ENCODE peak calls at places on chromosomes 1 and 21, in seven cellular contexts. X, A, Q, M, Z, C and H are unnamed samples.

GRCh38 chr1:78079580-78079979 is 33.8 kb downstream of the GIPC2 start:
- DNase-seq in C (peak), M (no peak), Z (no peak), X (peak), A (no peak), Q (no peak), H (no peak)

GRCh38 chr1:21291184-21291583 is 921 bp upstream of the ECE1 start:
- DNase-seq in A (no peak), Q (no peak), X (no peak), M (no peak), Z (no peak), C (no peak), H (no peak)

GRCh38 chr1:238951809-238952208 is 434.6 kb upstream of the CHRM3 start:
- DNase-seq in X (no peak), A (no peak), C (peak), Z (no peak), Q (no peak), M (no peak), H (peak)

GRCh38 chr1:185735667-185736105 is 1.5 kb downstream of the HMCN1 start:
- DNase-seq in Z (no peak), A (no peak), Q (no peak), M (no peak), C (peak), X (peak), H (no peak)

GRCh38 chr1:19210772-19211549 is 895 bp upstream of the UBR4 start:
- DNase-seq in C (peak), Z (no peak), A (no peak), X (peak), Q (no peak), M (no peak), H (no peak)

GRCh38 chr1:215647738-215648137 is 80.6 kb downstream of the KCTD3 start:
- DNase-seq in C (no peak), M (no peak), X (no peak), Z (no peak), Q (no peak), A (no peak), H (no peak)

GRCh38 chr1:176765608-176766007 is 302.6 kb downstream of the PAPPA2 start:
- DNase-seq in Q (no peak), M (no peak), Z (no peak), X (no peak), C (no peak), A (no peak), H (no peak)

GRCh38 chr1:19385869-19386591 is 73.9 kb downstream of the SLC66A1 start:
- DNase-seq in A (no peak), Z (no peak), Q (no peak), C (no peak), X (peak), M (peak), H (no peak)

DNA sequence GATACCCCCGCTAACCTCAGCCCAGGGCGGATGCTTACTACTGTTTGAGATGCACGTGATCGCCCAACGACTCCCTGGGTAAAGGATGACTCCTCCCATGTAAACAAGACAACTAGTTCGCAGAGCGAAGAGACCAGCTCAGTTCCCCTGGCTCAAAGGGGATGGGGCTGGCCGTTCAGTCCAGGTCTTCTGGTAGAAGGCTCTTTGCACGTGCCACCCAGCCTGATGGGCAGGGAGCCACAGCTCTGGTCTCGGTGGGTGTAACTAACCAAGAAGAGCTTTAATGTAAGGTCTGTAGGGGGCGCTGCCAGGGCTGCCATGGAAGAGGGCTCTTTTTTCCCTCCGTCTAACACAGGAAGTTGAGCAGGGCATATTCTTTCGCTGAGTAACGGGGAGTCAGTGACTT is 49.4 kb upstream of the PARP1 start:
- DNase-seq in Z (no peak), C (no peak), A (peak), Q (no peak), M (peak), X (peak), H (no peak)
- TF ChIP-seq CTCF in Z (peak), C (peak), A (peak), Q (no peak), M (peak), X (peak), H (peak)

GRCh38 chr1:65264197-65264929 is 45.0 kb upstream of the DNAJC6 start:
- DNase-seq in Z (no peak), M (no peak), C (peak), Q (no peak), A (no peak), X (peak), H (peak)

GRCh38 chr1:65266501-65266900 is 42.8 kb upstream of the DNAJC6 start:
- DNase-seq in Q (no peak), A (no peak), X (no peak), C (no peak), M (no peak), Z (no peak), H (no peak)

GRCh38 chr1:65263286-65263685 is 46.1 kb upstream of the DNAJC6 start:
- DNase-seq in Q (no peak), M (no peak), C (no peak), X (no peak), A (no peak), Z (no peak), H (no peak)

GRCh38 chr1:65267291-65268087 is 41.9 kb upstream of the DNAJC6 start:
- DNase-seq in A (peak), M (no peak), Z (no peak), X (no peak), Q (no peak), C (no peak), H (no peak)

GRCh38 chr1:65265296-65266271 is 43.8 kb upstream of the DNAJC6 start:
- DNase-seq in X (peak), A (no peak), Q (no peak), C (peak), M (peak), Z (no peak), H (peak)
- TF ChIP-seq CTCF in X (peak), A (no peak), Q (peak), C (peak), M (no peak), Z (peak), H (no peak)

GRCh38 chr1:80153762-80154555 is 1147.4 kb upstream of the ADGRL4 start:
- DNase-seq in X (no peak), C (peak), Q (no peak), M (no peak), A (no peak), Z (no peak), H (no peak)
- TF ChIP-seq CTCF in X (no peak), C (no peak), Q (no peak), M (no peak), A (no peak), Z (no peak), H (no peak)

GRCh38 chr1:70737125-70737524 is 310.5 kb downstream of the PTGER3 start:
- DNase-seq in A (peak), X (no peak), M (no peak), C (no peak), Z (no peak), Q (no peak), H (no peak)
- TF ChIP-seq CTCF in A (no peak), X (no peak), M (no peak), C (no peak), Z (no peak), Q (no peak), H (no peak)

GRCh38 chr1:201166964-201167624 is 12.8 kb upstream of the TMEM9 start:
- DNase-seq in M (no peak), X (no peak), A (peak), C (no peak), Z (no peak), Q (no peak), H (no peak)
- TF ChIP-seq CTCF in M (no peak), X (no peak), A (no peak), C (no peak), Z (no peak), Q (no peak), H (no peak)

GRCh38 chr21:42834730-42835191 is 44.6 kb downstream of the WDR4 start:
- DNase-seq in M (no peak), A (peak), X (no peak), C (no peak), Z (peak), Q (no peak), H (no peak)

GRCh38 chr21:42833859-42834729 is 45.2 kb downstream of the WDR4 start:
- DNase-seq in Z (peak), C (no peak), A (peak), X (no peak), Q (no peak), M (no peak), H (no peak)

GRCh38 chr21:42835211-42835610 is 44.1 kb downstream of the WDR4 start:
- DNase-seq in Q (no peak), A (peak), X (no peak), Z (no peak), C (no peak), M (no peak), H (no peak)

GRCh38 chr21:42835611-42836401 is 43.5 kb downstream of the WDR4 start:
- DNase-seq in C (no peak), X (no peak), A (no peak), M (no peak), Z (peak), Q (no peak), H (no peak)

GRCh38 chr21:42833439-42833815 is 45.9 kb downstream of the WDR4 start:
- DNase-seq in Z (peak), X (no peak), M (peak), Q (no peak), A (peak), C (peak), H (no peak)
- TF ChIP-seq CTCF in Z (peak), X (no peak), M (peak), Q (peak), A (peak), C (peak), H (no peak)

GRCh38 chr1:205284420-205285144 is 37.0 kb downstream of the NUAK2 start:
- DNase-seq in X (peak), C (peak), Z (peak), A (peak), M (peak), Q (peak), H (peak)
- TF ChIP-seq CTCF in X (no peak), C (peak), Z (peak), A (peak), M (no peak), Q (peak), H (no peak)

GRCh38 chr1:204688007-204688406 is 2.5 kb upstream of the LRRN2 start:
- DNase-seq in X (no peak), Q (no peak), A (no peak), Z (no peak), M (no peak), C (no peak), H (no peak)

GRCh38 chr1:204685236-204686006 is at the start of gene LRRN2:
- DNase-seq in C (no peak), Q (no peak), A (no peak), X (no peak), Z (no peak), M (peak), H (no peak)

GRCh38 chr1:204684206-204684536 is 1.4 kb downstream of the LRRN2 start:
- DNase-seq in Q (no peak), X (no peak), A (no peak), Z (no peak), C (no peak), M (no peak), H (no peak)

GRCh38 chr1:204683284-204684205 is 2.0 kb downstream of the LRRN2 start:
- DNase-seq in X (no peak), Q (no peak), A (no peak), M (no peak), Z (no peak), C (no peak), H (no peak)

GRCh38 chr1:204684551-204685235 is 845 bp downstream of the LRRN2 start:
- DNase-seq in C (no peak), Z (no peak), Q (no peak), X (no peak), M (peak), A (no peak), H (no peak)
- TF ChIP-seq CTCF in C (no peak), Z (no peak), Q (no peak), X (no peak), M (no peak), A (no peak), H (no peak)

GRCh38 chr21:14260459-14260764 is 44.5 kb downstream of the RBM11 start:
- DNase-seq in Z (no peak), X (no peak), M (no peak), C (no peak), A (no peak), Q (no peak), H (no peak)
- TF ChIP-seq CTCF in Z (no peak), X (no peak), M (no peak), C (no peak), A (no peak), Q (no peak), H (no peak)

DNA sequence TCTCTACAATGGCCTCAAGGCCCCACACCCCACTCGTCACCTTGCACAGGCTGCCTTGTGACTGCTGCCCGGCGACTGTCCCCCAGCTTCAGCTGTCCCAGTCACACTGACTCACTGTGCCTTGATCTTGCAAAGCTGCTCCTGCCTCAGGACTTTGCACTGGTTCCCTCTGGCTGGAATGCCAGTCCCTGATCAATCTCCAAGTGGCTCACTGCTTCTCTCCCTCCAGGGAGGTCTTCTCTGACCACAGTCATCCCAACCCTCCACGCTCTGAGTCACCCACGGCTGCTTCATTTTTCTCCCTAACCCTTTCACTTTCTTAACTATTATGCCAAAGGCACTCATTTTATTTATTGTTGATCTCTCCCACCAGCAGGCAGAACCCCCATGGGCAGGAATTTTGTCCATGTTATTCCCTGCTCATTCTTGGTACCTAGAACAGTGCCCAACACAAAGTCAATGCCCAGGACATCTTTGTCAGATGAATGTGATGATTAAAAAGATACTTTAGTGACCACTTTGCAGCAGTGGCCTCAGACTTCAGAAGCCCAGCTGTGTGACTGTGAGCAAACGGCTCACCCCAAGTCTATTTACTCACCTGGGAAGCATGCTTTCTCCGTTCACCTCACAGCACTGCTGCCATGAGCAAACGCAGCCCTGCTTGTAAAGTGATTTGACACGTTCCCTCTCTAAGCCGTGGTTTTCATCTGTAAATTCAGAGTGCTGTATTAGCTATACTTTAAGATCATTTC is 53.4 kb downstream of the ZBTB18 start:
- DNase-seq in A (no peak), Q (peak), C (no peak), M (no peak), Z (no peak), X (no peak), H (peak)
- TF ChIP-seq CTCF in A (no peak), Q (no peak), C (no peak), M (no peak), Z (no peak), X (no peak), H (no peak)